ENCODE peak calls at places on chromosomes 11 and 22, in four cellular contexts. H is posterior cingulate gyrus, O is A549, Y is NCI-H1105 treated with DMSO at 0.1 percent for 48 hours. I is an unnamed sample.

GRCh38 chr11:67538306-67538705 is 15.1 kb upstream of the CABP2 start:
- DNase-seq in H (no peak), O (no peak), Y (no peak), I (no peak)

GRCh38 chr11:108498816-108499408 is 728 bp upstream of the POGLUT3 start:
- DNase-seq in H (no peak), O (no peak), Y (no peak), I (no peak)

GRCh38 chr22:29224121-29224858 is 18.6 kb downstream of the EMID1 start:
- DNase-seq in H (peak), O (no peak), Y (no peak), I (no peak)

GRCh38 chr11:128482512-128483191 is 104.7 kb downstream of the ETS1 start:
- DNase-seq in H (no peak), O (no peak), Y (no peak), I (peak)

GRCh38 chr11:844693-845644 is 2.3 kb downstream of the TSPAN4 start:
- DNase-seq in H (no peak), O (peak), Y (no peak), I (peak)

GRCh38 chr11:46114378-46114777 is 6.9 kb downstream of the PHF21A start:
- DNase-seq in H (no peak), O (no peak), Y (no peak), I (no peak)

GRCh38 chr11:126332221-126332711 is 23.2 kb upstream of the ST3GAL4 start:
- DNase-seq in H (no peak), O (no peak), Y (no peak), I (peak)

GRCh38 chr11:35725880-35726279 is 63.3 kb downstream of the TRIM44 start:
- DNase-seq in H (no peak), O (peak), Y (no peak), I (peak)

GRCh38 chr11:69157156-69157821 is 1.6 kb downstream of the SMIM38 start:
- DNase-seq in H (peak), O (no peak), Y (peak), I (peak)

GRCh38 chr11:103091024-103091423 is 936 bp downstream of the DCUN1D5 start:
- DNase-seq in H (no peak), O (peak), Y (peak), I (peak)

GRCh38 chr11:129440028-129440630 is 64.5 kb downstream of the BARX2 start:
- DNase-seq in H (no peak), O (peak), Y (no peak), I (no peak)

GRCh38 chr22:29449296-29449863 is 11.0 kb downstream of the RFPL1 start:
- DNase-seq in H (no peak), O (no peak), Y (no peak), I (no peak)

GRCh38 chr11:3206128-3206921 is 12.3 kb downstream of the MRGPRG start:
- DNase-seq in H (peak), O (no peak), Y (no peak), I (no peak)

GRCh38 chr22:20155330-20156041 is 4.6 kb upstream of the CCDC188 start:
- DNase-seq in H (peak), O (no peak), Y (peak), I (peak)

GRCh38 chr22:39519681-39520053 is 695 bp upstream of the ATF4 start:
- DNase-seq in H (peak), O (peak), Y (peak), I (peak)

GRCh38 chr11:17197431-17197898 is 10.3 kb downstream of the PIK3C2A start:
- DNase-seq in H (no peak), O (no peak), Y (no peak), I (peak)

GRCh38 chr11:2791521-2792375 is 92.0 kb upstream of the KCNQ1OT1 start:
- DNase-seq in H (peak), O (no peak), Y (no peak), I (no peak)

GRCh38 chr11:2768471-2769408 is 68.9 kb upstream of the KCNQ1OT1 start:
- DNase-seq in H (peak), O (peak), Y (no peak), I (peak)

GRCh38 chr11:2790581-2790925 is 90.8 kb upstream of the KCNQ1OT1 start:
- DNase-seq in H (peak), O (no peak), Y (no peak), I (no peak)

GRCh38 chr22:45429424-45429823 is 15.9 kb downstream of the RIBC2 start:
- DNase-seq in H (no peak), O (no peak), Y (no peak), I (no peak)

GRCh38 chr11:12284321-12285050 is 92.9 kb upstream of the PARVA start:
- DNase-seq in H (no peak), O (no peak), Y (no peak), I (no peak)

GRCh38 chr11:2136209-2136951 is 2.8 kb downstream of the IGF2 start:
- DNase-seq in H (peak), O (no peak), Y (no peak), I (no peak)

GRCh38 chr11:8613036-8613435 is 19.0 kb upstream of the STK33 start:
- DNase-seq in H (no peak), O (no peak), Y (no peak), I (no peak)

GRCh38 chr11:32168924-32169323 is 78.0 kb downstream of the RCN1 start:
- DNase-seq in H (no peak), O (no peak), Y (no peak), I (no peak)

GRCh38 chr11:69374110-69374981 is 80.4 kb downstream of the MYEOV start:
- DNase-seq in H (peak), O (no peak), Y (no peak), I (no peak)

GRCh38 chr22:35154937-35155387 is 89.0 kb downstream of the ISX start:
- DNase-seq in H (peak), O (peak), Y (peak), I (peak)

GRCh38 chr11:68913188-68913587 is 9.5 kb downstream of the IGHMBP2 start:
- DNase-seq in H (peak), O (no peak), Y (no peak), I (no peak)

GRCh38 chr11:115709297-115709696 is 205.1 kb upstream of the CADM1 start:
- DNase-seq in H (no peak), O (no peak), Y (no peak), I (no peak)

GRCh38 chr11:76151561-76152085 is 54.7 kb downstream of the WNT11 start:
- DNase-seq in H (no peak), O (no peak), Y (peak), I (no peak)

GRCh38 chr11:3747704-3748103 is 49.6 kb downstream of the NUP98 start:
- DNase-seq in H (no peak), O (peak), Y (no peak), I (peak)

GRCh38 chr11:117835576-117835975 is 11.0 kb upstream of the FXYD2 start:
- DNase-seq in H (peak), O (no peak), Y (no peak), I (no peak)

GRCh38 chr11:27375370-27375769 is 12.4 kb upstream of the CCDC34 start:
- DNase-seq in H (no peak), O (no peak), Y (no peak), I (no peak)

GRCh38 chr22:32204856-32205722 is at the start of gene RFPL2:
- DNase-seq in H (peak), O (peak), Y (peak), I (no peak)

GRCh38 chr11:112830255-112830654 is 131.0 kb upstream of the NCAM1 start:
- DNase-seq in H (no peak), O (no peak), Y (no peak), I (no peak)

GRCh38 chr22:17161991-17162390 is 2.9 kb upstream of the HDHD5 start:
- DNase-seq in H (no peak), O (no peak), Y (no peak), I (no peak)

GRCh38 chr11:12989428-12990242 is 19.5 kb upstream of the RASSF10 start:
- DNase-seq in H (no peak), O (no peak), Y (peak), I (no peak)

GRCh38 chr11:67055812-67056211 is 835 bp upstream of the RHOD start:
- DNase-seq in H (no peak), O (no peak), Y (no peak), I (no peak)

GRCh38 chr22:43094085-43094484 is 4.9 kb upstream of the TTLL1 start:
- DNase-seq in H (no peak), O (peak), Y (no peak), I (no peak)

GRCh38 chr22:43777204-43777671 is 34.9 kb downstream of the EFCAB6 start:
- DNase-seq in H (peak), O (peak), Y (no peak), I (peak)

GRCh38 chr11:5596611-5597201 is at the start of gene TRIM6:
- DNase-seq in H (peak), O (peak), Y (no peak), I (peak)